ENCODE peak calls at places on chromosomes 5 and 9, in eight cellular contexts. I is activated T-cell treated with anti-CD3 and anti-CD28 coated beads, Interleukin-2, amount 50 U/mL, for 72 hours; O is effector CD4-positive, alpha-beta T cell; F is aorta; K is nephron progenitor cell; T is mesenchymal stem cell; V is central memory CD4-positive, alpha-beta T cell; Q is T1000. Y is an unnamed sample.

GRCh38 chr5:95841914-95842812 is 19.6 kb upstream of the GLRX start:
- DNase-seq in I (no peak), V (no peak), Q (no peak), F (no peak), T (peak), K (no peak), O (no peak), Y (no peak)

GRCh38 chr5:43753069-43753468 is 150.1 kb downstream of the NNT start:
- DNase-seq in I (peak), O (no peak), F (no peak), K (no peak), V (no peak), T (no peak), Q (no peak), Y (no peak)

GRCh38 chr5:171137768-171138540 is 171.1 kb upstream of the TLX3 start:
- DNase-seq in V (no peak), I (no peak), O (no peak), F (no peak), Q (no peak), T (peak), K (no peak), Y (no peak)

GRCh38 chr5:14204785-14205321 is 61.7 kb downstream of the TRIO start:
- DNase-seq in F (no peak), T (peak), K (no peak), V (no peak), Q (no peak), I (no peak), O (no peak), Y (no peak)

GRCh38 chr5:56075361-56075760 is 80.6 kb upstream of the IL6ST start:
- DNase-seq in T (peak), V (no peak), Q (no peak), K (no peak), F (no peak), O (no peak), I (no peak), Y (no peak)

GRCh38 chr9:129309041-129309430 is 131.0 kb upstream of the IER5L start:
- DNase-seq in K (no peak), F (peak), T (no peak), O (no peak), Q (no peak), I (no peak), V (no peak), Y (no peak)

GRCh38 chr9:133111461-133112360 is 9.3 kb downstream of the RALGDS start:
- DNase-seq in O (no peak), Q (no peak), K (no peak), I (no peak), F (peak), V (no peak), T (no peak), Y (no peak)

GRCh38 chr5:33370135-33370472 is 70.7 kb upstream of the TARS1 start:
- DNase-seq in Q (peak), K (no peak), O (no peak), T (peak), F (no peak), I (no peak), V (no peak), Y (no peak)